ENCODE peak calls at places on chromosome 21, in seven cellular contexts. F, A, Q, I, L, O and U are unnamed samples.

GRCh38 chr21:15826147-15826780 is 96.5 kb downstream of the USP25 start:
- DNase-seq in F (no peak), A (peak), Q (peak), I (no peak), L (no peak), O (peak), U (no peak)

GRCh38 chr21:24225432-24225831 is 1381.8 kb downstream of the MRPL39 start:
- DNase-seq in F (no peak), A (peak), Q (no peak), I (no peak), L (no peak), O (peak), U (no peak)

GRCh38 chr21:35120631-35121180 is 71.6 kb upstream of the RUNX1 start:
- DNase-seq in F (no peak), A (no peak), Q (no peak), I (no peak), L (no peak), O (no peak), U (no peak)

GRCh38 chr21:38787461-38788274 is 18.1 kb upstream of the ETS2 start:
- DNase-seq in F (no peak), A (no peak), Q (peak), I (peak), L (no peak), O (peak), U (no peak)

GRCh38 chr21:31894441-31894840 is 21.6 kb downstream of the HUNK start:
- DNase-seq in F (no peak), A (no peak), Q (no peak), I (no peak), L (no peak), O (no peak), U (no peak)

GRCh38 chr21:34192646-34193285 is 119.4 kb downstream of the MRPS6 start:
- DNase-seq in F (no peak), A (no peak), Q (no peak), I (no peak), L (no peak), O (no peak), U (no peak)

GRCh38 chr21:26833011-26833410 is 12.2 kb downstream of the ADAMTS1 start:
- DNase-seq in F (no peak), A (no peak), Q (no peak), I (no peak), L (no peak), O (no peak), U (no peak)

GRCh38 chr21:39523398-39523797 is 71.6 kb downstream of the SH3BGR start:
- DNase-seq in F (no peak), A (peak), Q (no peak), I (no peak), L (no peak), O (no peak), U (peak)

GRCh38 chr21:46286668-46286982 is 483 bp downstream of the YBEY start:
- DNase-seq in F (no peak), A (no peak), Q (no peak), I (no peak), L (no peak), O (peak), U (no peak)

GRCh38 chr21:41373769-41374168 is 11.9 kb downstream of the MX2 start:
- DNase-seq in F (no peak), A (no peak), Q (no peak), I (no peak), L (no peak), O (no peak), U (no peak)

GRCh38 chr21:41242238-41242829 is 74.3 kb upstream of the FAM3B start:
- DNase-seq in F (no peak), A (no peak), Q (no peak), I (no peak), L (no peak), O (no peak), U (no peak)

GRCh38 chr21:33428669-33429068 is 25.5 kb downstream of the IFNGR2 start:
- DNase-seq in F (no peak), A (peak), Q (no peak), I (no peak), L (no peak), O (peak), U (no peak)

GRCh38 chr21:27649323-27649722 is 682.4 kb upstream of the ADAMTS5 start:
- DNase-seq in F (no peak), A (peak), Q (no peak), I (no peak), L (no peak), O (peak), U (no peak)

GRCh38 chr21:25039461-25040380 is 567.6 kb downstream of the MRPL39 start:
- DNase-seq in F (no peak), A (no peak), Q (no peak), I (no peak), L (no peak), O (peak), U (no peak)

GRCh38 chr21:27622636-27623035 is 655.7 kb upstream of the ADAMTS5 start:
- DNase-seq in F (no peak), A (no peak), Q (no peak), I (no peak), L (no peak), O (no peak), U (no peak)

GRCh38 chr21:15001773-15002647 is 62.8 kb downstream of the NRIP1 start:
- DNase-seq in F (no peak), A (no peak), Q (no peak), I (no peak), L (no peak), O (no peak), U (no peak)

GRCh38 chr21:30337644-30338170 is at the start of gene KRTAP27-1:
- DNase-seq in F (no peak), A (no peak), Q (no peak), I (no peak), L (no peak), O (no peak), U (no peak)

GRCh38 chr21:37546299-37546908 is 179.8 kb downstream of the DYRK1A start:
- DNase-seq in F (no peak), A (no peak), Q (no peak), I (no peak), L (no peak), O (no peak), U (no peak)
- TF ChIP-seq CTCF in F (no peak), A (no peak), Q (peak), I (no peak), L (no peak), O (no peak), U (no peak)

DNA sequence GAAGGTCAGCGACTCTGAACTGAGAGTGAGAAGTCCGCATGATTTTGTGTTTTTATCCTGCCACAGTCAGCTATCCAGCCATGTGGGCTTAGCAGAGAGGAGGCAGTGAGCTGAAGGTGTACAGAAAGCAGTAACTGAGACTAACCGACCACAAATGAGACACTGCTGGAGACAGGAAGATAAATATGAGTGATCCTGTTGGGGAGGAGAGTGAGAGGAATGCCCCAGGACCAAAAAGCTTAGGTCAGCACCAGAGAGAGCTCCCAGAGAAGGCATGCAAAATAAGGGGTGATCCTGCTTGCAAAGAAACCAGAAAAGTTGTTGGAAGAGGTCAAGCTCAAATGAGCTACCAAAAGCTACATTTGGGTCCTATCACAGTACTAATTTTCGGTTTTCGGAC is 63.7 kb downstream of the HLCS start:
- DNase-seq in F (no peak), A (peak), Q (no peak), I (no peak), L (no peak), O (peak), U (no peak)
- TF ChIP-seq CTCF in F (no peak), A (no peak), Q (no peak), I (no peak), L (no peak), O (no peak), U (no peak)

GRCh38 chr21:44618504-44618903 is 6.6 kb downstream of the KRTAP10-8 start:
- DNase-seq in F (no peak), A (no peak), Q (no peak), I (no peak), L (no peak), O (no peak), U (no peak)
- TF ChIP-seq CTCF in F (no peak), A (peak), Q (no peak), I (peak), L (no peak), O (no peak), U (no peak)

GRCh38 chr21:45088729-45089128 is 14.3 kb downstream of the ADARB1 start:
- DNase-seq in F (no peak), A (no peak), Q (no peak), I (no peak), L (no peak), O (no peak), U (no peak)

GRCh38 chr21:45091540-45092322 is 17.4 kb downstream of the ADARB1 start:
- DNase-seq in F (no peak), A (no peak), Q (no peak), I (no peak), L (no peak), O (no peak), U (no peak)

GRCh38 chr21:45088116-45088515 is 13.7 kb downstream of the ADARB1 start:
- DNase-seq in F (no peak), A (no peak), Q (no peak), I (no peak), L (no peak), O (no peak), U (no peak)

GRCh38 chr21:45087022-45087823 is 12.8 kb downstream of the ADARB1 start:
- DNase-seq in F (no peak), A (no peak), Q (no peak), I (no peak), L (no peak), O (no peak), U (no peak)

DNA sequence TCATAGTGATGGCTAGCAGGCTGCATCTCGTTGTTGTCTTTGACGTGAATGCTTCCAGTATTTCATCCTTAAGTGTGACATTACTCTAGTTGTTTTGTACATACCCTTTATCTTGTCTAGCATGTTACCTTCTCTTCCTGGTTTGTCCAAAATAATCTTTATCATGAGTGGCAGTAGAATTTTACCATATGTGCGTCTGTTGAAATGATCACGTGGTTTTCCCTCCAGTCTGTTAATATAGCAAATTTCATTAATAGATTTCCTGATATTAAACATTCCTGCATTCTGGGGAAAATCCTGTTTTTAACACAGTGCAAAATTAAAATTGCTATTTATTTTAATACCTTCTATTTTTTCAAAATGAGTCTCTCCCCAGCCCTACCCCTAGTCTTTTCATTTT is 15.6 kb downstream of the ADARB1 start:
- DNase-seq in F (no peak), A (no peak), Q (no peak), I (no peak), L (no peak), O (no peak), U (no peak)
- TF ChIP-seq CTCF in F (no peak), A (no peak), Q (no peak), I (no peak), L (no peak), O (no peak), U (no peak)

DNA sequence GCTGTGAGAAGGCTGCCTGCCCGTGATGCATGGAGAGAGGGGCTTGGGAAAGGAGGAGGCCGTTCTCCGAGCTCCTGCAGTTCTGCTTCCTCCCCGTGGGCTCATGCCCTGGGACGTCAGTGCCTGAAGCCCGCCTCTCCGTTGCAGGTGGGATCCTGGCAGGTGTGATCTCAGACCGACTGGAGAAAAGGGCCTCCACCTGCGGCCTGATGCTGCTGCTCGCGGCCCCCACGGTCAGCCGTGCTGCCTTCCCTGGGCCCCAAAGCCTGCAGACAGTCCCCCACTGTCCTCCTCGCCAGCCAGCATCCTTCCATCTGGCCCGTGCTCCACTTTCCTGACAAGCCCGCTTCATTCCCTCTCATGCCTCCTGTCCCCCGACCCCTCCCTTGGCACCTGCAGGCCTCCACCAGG is 50.9 kb downstream of the SLC37A1 start:
- DNase-seq in F (no peak), A (no peak), Q (no peak), I (no peak), L (no peak), O (no peak), U (no peak)
- TF ChIP-seq CTCF in F (no peak), A (no peak), Q (no peak), I (no peak), L (no peak), O (no peak), U (no peak)